ENCODE peak calls at places on chromosomes 13 and 19, in seven cellular contexts. E is neuronal stem cell, L is endodermal cell, D is uterus, M is tibial nerve, Y is small intestine, O is GM23248. K is an unnamed sample. For H3K4me1 and H3K36me3, the result is how much of the 10 kb centered on the place peaks cover.

GRCh38 chr13:95874286-95874685 is 178.9 kb downstream of the UGGT2 start:
- DNase-seq in E (no peak), L (no peak), D (no peak), M (no peak), Y (no peak), O (no peak), K (no peak)

GRCh38 chr13:33483471-33483870 is 197.9 kb upstream of the STARD13 start:
- DNase-seq in E (no peak), L (no peak), D (no peak), M (no peak), Y (no peak), O (peak), K (no peak)

GRCh38 chr13:99354371-99354951 is 47.3 kb upstream of the GPR183 start:
- DNase-seq in E (no peak), L (no peak), D (no peak), M (no peak), Y (no peak), O (peak), K (no peak)

GRCh38 chr13:37495046-37495445 is 103.5 kb downstream of the POSTN start:
- DNase-seq in E (no peak), L (no peak), D (no peak), M (no peak), Y (no peak), O (peak), K (no peak)

GRCh38 chr19:56720281-56720680 is 48.7 kb upstream of the ZNF835 start:
- DNase-seq in E (peak), L (no peak), D (peak), M (peak), Y (no peak), O (no peak), K (no peak)

GRCh38 chr13:29505950-29506349 is 89.5 kb downstream of the SLC7A1 start:
- DNase-seq in E (no peak), L (no peak), D (no peak), M (no peak), Y (no peak), O (no peak), K (no peak)

GRCh38 chr19:51138549-51138979 is 3.5 kb upstream of the SIGLEC7 start:
- DNase-seq in E (no peak), L (peak), D (no peak), M (peak), Y (no peak), O (no peak), K (peak)

GRCh38 chr13:102825921-102826706 is 19.7 kb upstream of the ERCC5 start:
- DNase-seq in E (no peak), L (no peak), D (no peak), M (no peak), Y (no peak), O (peak), K (no peak)

GRCh38 chr19:34276614-34277013 is 22.3 kb downstream of the GARRE1 start:
- DNase-seq in E (no peak), L (no peak), D (no peak), M (no peak), Y (peak), O (no peak), K (no peak)

GRCh38 chr19:51125421-51126075 is 842 bp downstream of the SIGLEC9 start:
- DNase-seq in E (no peak), L (peak), D (no peak), M (no peak), Y (no peak), O (no peak), K (no peak)

GRCh38 chr13:63184693-63185092 is 1769.0 kb upstream of the PCDH20 start:
- DNase-seq in E (peak), L (peak), D (no peak), M (no peak), Y (no peak), O (peak), K (no peak)

GRCh38 chr19:31350693-31351211 is 1.5 kb upstream of the TSHZ3 start:
- DNase-seq in E (no peak), L (peak), D (peak), M (no peak), Y (no peak), O (peak), K (no peak)

GRCh38 chr19:56367829-56368711 is 25.3 kb downstream of the ZNF582 start:
- DNase-seq in E (peak), L (peak), D (peak), M (peak), Y (peak), O (peak), K (peak)

GRCh38 chr13:92463134-92463533 is 763.5 kb upstream of the GPC6 start:
- DNase-seq in E (no peak), L (no peak), D (no peak), M (no peak), Y (peak), O (no peak), K (no peak)

GRCh38 chr13:37715606-37716015 is 117.0 kb upstream of the POSTN start:
- DNase-seq in E (no peak), L (no peak), D (no peak), M (no peak), Y (no peak), O (peak), K (no peak)

GRCh38 chr19:18388328-18389094 is 2.6 kb downstream of the GDF15 start:
- DNase-seq in E (peak), L (peak), D (peak), M (peak), Y (peak), O (peak), K (peak)

GRCh38 chr13:108663710-108664109 is 34.3 kb downstream of the MYO16 start:
- DNase-seq in E (no peak), L (no peak), D (no peak), M (no peak), Y (no peak), O (no peak), K (no peak)

GRCh38 chr13:101845501-101846012 is 393.1 kb downstream of the ITGBL1 start:
- DNase-seq in E (no peak), L (peak), D (no peak), M (no peak), Y (no peak), O (no peak), K (no peak)

GRCh38 chr19:33580026-33580644 is 41.6 kb upstream of the CHST8 start:
- DNase-seq in E (no peak), L (no peak), D (no peak), M (no peak), Y (no peak), O (peak), K (no peak)

GRCh38 chr13:36431204-36432105 is 840 bp upstream of the CCNA1 start:
- DNase-seq in E (peak), L (no peak), D (peak), M (no peak), Y (no peak), O (peak), K (no peak)

GRCh38 chr13:67469623-67470022 is 239.5 kb upstream of the PCDH9 start:
- DNase-seq in E (no peak), L (no peak), D (no peak), M (no peak), Y (no peak), O (no peak), K (no peak)

GRCh38 chr19:19096641-19097627 is 33.1 kb downstream of the SLC25A42 start:
- DNase-seq in E (no peak), L (no peak), D (no peak), M (no peak), Y (peak), O (no peak), K (no peak)

GRCh38 chr19:10389863-10390262 is 9.5 kb upstream of the TYK2 start:
- DNase-seq in E (no peak), L (peak), D (no peak), M (no peak), Y (no peak), O (no peak), K (no peak)

GRCh38 chr13:112814905-112815585 is 125.2 kb downstream of the ATP11A start:
- DNase-seq in E (no peak), L (no peak), D (no peak), M (no peak), Y (no peak), O (peak), K (peak)

GRCh38 chr13:28387740-28388501 is 107.0 kb downstream of the FLT1 start:
- DNase-seq in E (no peak), L (no peak), D (no peak), M (no peak), Y (no peak), O (no peak), K (no peak)

GRCh38 chr13:114099191-114099590 is 33.2 kb downstream of the RASA3 start:
- DNase-seq in E (no peak), L (peak), D (peak), M (peak), Y (no peak), O (peak), K (no peak)

GRCh38 chr19:19911150-19911549 is 10.4 kb downstream of the ZNF93 start:
- DNase-seq in E (no peak), L (no peak), D (no peak), M (no peak), Y (no peak), O (peak), K (no peak)

GRCh38 chr19:50565984-50566903 is 2.0 kb downstream of the LRRC4B start:
- DNase-seq in E (no peak), L (peak), D (no peak), M (no peak), Y (no peak), O (no peak), K (no peak)

GRCh38 chr13:96089749-96090239 is at the start of gene HS6ST3:
- DNase-seq in E (peak), L (peak), D (peak), M (no peak), Y (no peak), O (peak), K (no peak)

GRCh38 chr13:51838235-51838846 is 6.6 kb downstream of the TMEM272 start:
- DNase-seq in E (no peak), L (no peak), D (no peak), M (no peak), Y (no peak), O (peak), K (peak)

GRCh38 chr13:24995225-24995804 is 100.6 kb upstream of the PABPC3 start:
- DNase-seq in E (peak), L (peak), D (no peak), M (peak), Y (peak), O (peak), K (peak)

GRCh38 chr13:62123409-62123808 is 707.8 kb upstream of the PCDH20 start:
- DNase-seq in E (no peak), L (no peak), D (no peak), M (no peak), Y (no peak), O (no peak), K (no peak)

GRCh38 chr19:27889156-27889555 is 1323.8 kb downstream of the UQCRFS1 start:
- DNase-seq in E (no peak), L (no peak), D (no peak), M (no peak), Y (no peak), O (no peak), K (no peak)

GRCh38 chr19:28956421-28956820 is 256.5 kb downstream of the UQCRFS1 start:
- DNase-seq in E (no peak), L (peak), D (no peak), M (no peak), Y (no peak), O (no peak), K (no peak)

GRCh38 chr19:43699506-43700367 is 16.1 kb upstream of the IRGC start:
- DNase-seq in E (peak), L (peak), D (peak), M (no peak), Y (peak), O (peak), K (no peak)

GRCh38 chr13:45055198-45055901 is 65.0 kb upstream of the GTF2F2 start:
- DNase-seq in E (no peak), L (no peak), D (peak), M (no peak), Y (peak), O (peak), K (no peak)

GRCh38 chr13:44259045-44260042 is 114.3 kb upstream of the SERP2 start:
- DNase-seq in E (no peak), L (no peak), D (no peak), M (peak), Y (peak), O (peak), K (peak)

GRCh38 chr19:45400192-45400591 is 4.7 kb downstream of the PPP1R13L start:
- DNase-seq in E (no peak), L (peak), D (no peak), M (no peak), Y (no peak), O (no peak), K (no peak)

DNA sequence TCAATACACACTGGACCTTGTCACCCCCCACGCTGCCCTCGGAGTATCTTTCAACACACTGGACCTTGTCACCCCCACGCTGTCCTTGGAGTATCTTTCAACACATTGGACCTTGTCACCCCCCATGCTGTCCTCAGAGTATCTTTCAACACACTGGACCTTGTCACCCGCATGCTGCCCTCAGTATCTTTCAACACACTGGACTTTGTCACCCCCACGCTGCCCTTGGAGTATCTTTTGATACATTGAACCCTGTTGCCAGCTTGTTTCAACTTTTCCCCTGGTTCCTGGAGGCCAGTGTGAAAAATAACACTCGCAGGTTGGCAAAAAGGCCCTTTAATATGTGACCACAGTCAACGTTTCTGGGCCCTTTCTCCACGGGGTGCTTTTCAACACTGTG is 247.8 kb downstream of the TEX29 start:
- DNase-seq in E (no peak), L (no peak), D (no peak), M (no peak), Y (no peak), O (no peak), K (no peak)
- H3K27ac ChIP-seq in E (no peak), L (no peak), D (no peak), M (no peak), Y (no peak), O (no peak), K (no peak)

GRCh38 chr19:4390017-4390861 is 10.1 kb downstream of the SH3GL1 start:
- DNase-seq in E (no peak), L (peak), D (no peak), M (no peak), Y (no peak), O (peak), K (no peak)
- H3K4me1 ChIP-seq in E (under half), L (under half), D (under half), M (half or more), Y (under half), O (half or more), K (under half)

DNA sequence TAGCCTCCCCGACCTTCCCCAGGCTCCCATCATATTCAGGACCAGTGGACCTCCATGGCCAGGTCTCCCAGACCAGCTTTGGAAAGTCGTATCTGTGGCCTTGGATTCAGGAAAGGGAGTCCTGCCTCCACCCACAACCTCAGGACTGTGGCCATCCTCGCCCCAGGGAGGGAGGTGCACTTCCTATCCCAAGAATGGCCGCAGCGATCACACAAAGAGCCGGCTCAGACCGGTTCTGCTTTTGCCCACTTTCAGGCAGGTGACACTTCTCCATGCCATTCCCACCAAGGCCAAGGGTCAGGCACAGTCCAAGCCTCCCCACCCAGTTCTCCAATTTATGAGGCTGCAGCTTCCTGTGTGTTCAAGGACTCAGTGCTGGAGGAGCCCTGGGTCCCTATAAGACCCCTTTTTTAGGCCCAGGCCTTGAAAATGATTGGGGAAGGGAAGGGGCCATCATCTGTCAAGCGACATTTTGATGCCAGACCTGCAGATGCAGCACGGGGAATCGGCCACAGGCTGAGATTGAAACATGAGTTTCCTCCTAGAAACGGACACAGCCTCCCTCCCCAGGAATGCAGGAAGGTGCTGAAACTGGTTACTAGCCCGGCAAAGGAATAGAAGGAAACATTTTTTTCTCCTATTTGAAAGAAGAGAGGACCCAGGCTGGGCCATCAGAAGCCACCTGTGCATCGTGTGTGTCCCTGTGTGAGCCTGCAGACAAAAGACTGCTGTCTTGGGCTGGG is 65.6 kb upstream of the USE1 start:
- DNase-seq in E (no peak), L (no peak), D (no peak), M (no peak), Y (no peak), O (no peak), K (no peak)
- H3K36me3 ChIP-seq in E (under half), L (half or more), D (under half), M (under half), Y (under half), O (under half), K (under half)

GRCh38 chr19:12967907-12968306 is 1.5 kb upstream of the DAND5 start:
- DNase-seq in E (no peak), L (no peak), D (no peak), M (no peak), Y (no peak), O (peak), K (no peak)

GRCh38 chr19:12969292-12969988 is at the start of gene DAND5:
- DNase-seq in E (no peak), L (no peak), D (no peak), M (no peak), Y (no peak), O (no peak), K (no peak)

GRCh38 chr19:12974301-12975220 is 5.2 kb downstream of the DAND5 start:
- DNase-seq in E (no peak), L (no peak), D (no peak), M (no peak), Y (no peak), O (peak), K (no peak)

GRCh38 chr19:12973236-12973635 is 3.9 kb downstream of the DAND5 start:
- DNase-seq in E (no peak), L (no peak), D (no peak), M (no peak), Y (no peak), O (no peak), K (no peak)

DNA sequence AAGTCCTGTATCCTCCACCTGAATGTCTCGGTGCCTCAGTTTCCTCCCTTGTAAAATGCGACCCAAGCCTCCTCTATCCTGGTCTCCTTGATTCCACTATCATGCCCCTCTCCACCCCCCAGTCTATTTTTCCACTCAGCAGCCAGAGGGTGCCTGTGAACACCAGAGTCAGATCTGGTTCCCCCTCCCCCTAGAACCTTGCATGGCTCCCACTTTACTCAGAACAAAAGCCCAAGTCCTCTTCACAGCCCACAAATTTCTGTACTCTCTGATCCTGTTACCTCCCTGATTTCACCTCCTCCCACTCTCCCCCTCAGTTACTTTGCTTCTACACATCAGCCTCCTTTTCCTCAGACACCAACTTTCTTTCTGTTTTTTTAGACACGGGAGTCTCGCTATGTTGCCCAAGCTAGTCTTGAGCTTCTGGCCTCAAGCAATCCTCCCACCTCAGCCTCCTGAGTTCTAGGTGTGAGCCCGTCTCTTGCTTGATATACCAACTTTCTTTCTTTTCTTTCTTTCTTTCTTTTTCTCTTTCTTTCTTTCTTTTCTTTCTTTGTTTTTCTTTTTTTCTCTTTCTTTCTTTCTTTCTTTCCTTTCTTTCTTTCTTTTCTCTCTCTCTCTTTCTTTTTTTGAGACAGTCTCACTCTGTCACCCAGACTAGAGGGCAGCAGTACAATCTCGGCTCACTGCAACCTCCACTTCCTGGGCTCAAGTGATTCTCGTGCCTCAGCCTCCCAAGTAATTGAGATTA is 869 bp downstream of the DAND5 start:
- DNase-seq in E (no peak), L (no peak), D (no peak), M (no peak), Y (no peak), O (no peak), K (no peak)
- H3K27ac ChIP-seq in E (no peak), L (no peak), D (no peak), M (no peak), Y (no peak), O (no peak), K (no peak)

GRCh38 chr19:46944123-46944718 is 75.4 kb upstream of the NPAS1 start:
- DNase-seq in E (no peak), L (no peak), D (no peak), M (no peak), Y (no peak), O (no peak), K (no peak)

GRCh38 chr19:46946090-46946489 is 73.5 kb upstream of the NPAS1 start:
- DNase-seq in E (no peak), L (no peak), D (no peak), M (no peak), Y (peak), O (no peak), K (no peak)

GRCh38 chr19:46945668-46946067 is 74.0 kb upstream of the NPAS1 start:
- DNase-seq in E (no peak), L (no peak), D (no peak), M (no peak), Y (no peak), O (peak), K (no peak)

GRCh38 chr19:46944918-46945628 is 74.6 kb upstream of the NPAS1 start:
- DNase-seq in E (peak), L (peak), D (peak), M (peak), Y (peak), O (peak), K (peak)

DNA sequence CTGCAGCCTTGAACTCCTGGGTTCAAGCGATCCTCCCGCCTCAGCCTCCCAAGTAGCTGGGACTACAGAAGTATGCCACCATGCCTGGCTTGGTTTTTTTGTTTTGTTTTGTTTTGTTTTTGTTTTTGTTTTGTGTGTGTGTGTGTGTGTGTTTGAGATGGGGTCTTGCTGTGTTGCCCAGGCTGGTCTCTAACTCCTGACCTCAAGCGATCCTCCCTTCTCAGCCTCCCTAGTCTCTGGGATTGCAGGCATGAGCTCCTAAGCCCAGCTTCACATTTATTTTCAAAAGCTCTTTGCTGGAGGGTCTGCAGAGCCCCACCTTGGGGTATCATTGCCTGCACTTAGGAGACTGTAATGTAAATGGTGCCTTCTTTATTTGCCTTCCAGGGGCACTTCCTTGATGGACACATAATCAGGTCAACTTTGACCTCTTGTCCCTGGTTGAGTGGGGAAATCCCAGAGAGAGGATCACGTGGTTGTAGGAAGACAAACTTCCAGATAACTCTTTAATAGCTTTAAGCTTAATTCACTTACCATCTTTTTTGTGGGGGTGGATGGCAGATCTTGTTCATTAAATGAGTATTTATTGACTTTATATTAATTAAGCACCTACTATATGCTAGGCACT is 72.9 kb upstream of the NPAS1 start:
- DNase-seq in E (no peak), L (no peak), D (no peak), M (no peak), Y (peak), O (no peak), K (no peak)
- H3K4me1 ChIP-seq in E (under half), L (under half), D (under half), M (under half), Y (under half), O (under half), K (under half)

K was measured in lung.